ENCODE peak calls at places on chromosomes 3 and 15, in seven cellular contexts. One of them, this sample, is unnamed.
A peak's percentile ranks its signal among the peaks of the same experiment; 100 is the strongest.

GRCh38 chr3:156307704-156308103 is 187.3 kb downstream of the KCNAB1 start:
- DNase-seq in thyroid gland: peak; percentile 73
- DNase-seq in epithelial cell of esophagus: peak; percentile 77
- DNase-seq in activated B cell treated with CpG ODN at 0.5 μM for 24 hours: no peak
- DNase-seq in RWPE1: peak; percentile 35
- DNase-seq in tibial artery: peak; percentile 82
- DNase-seq in fibroblast of mammary gland: peak; percentile 79
- DNase-seq in this sample: peak; percentile 78

GRCh38 chr15:28890711-28891495 is 5.1 kb downstream of the APBA2 start:
- DNase-seq in activated B cell treated with CpG ODN at 0.5 μM for 24 hours: no peak
- DNase-seq in thyroid gland: no peak
- DNase-seq in fibroblast of mammary gland: no peak
- DNase-seq in epithelial cell of esophagus: no peak
- DNase-seq in RWPE1: no peak
- DNase-seq in tibial artery: no peak
- DNase-seq in this sample: no peak

GRCh38 chr3:46996689-46997452 is 17.4 kb downstream of the NBEAL2 start:
- DNase-seq in fibroblast of mammary gland: no peak
- DNase-seq in thyroid gland: no peak
- DNase-seq in activated B cell treated with CpG ODN at 0.5 μM for 24 hours: no peak
- DNase-seq in tibial artery: no peak
- DNase-seq in RWPE1: no peak
- DNase-seq in epithelial cell of esophagus: peak; percentile 60
- DNase-seq in this sample: no peak

GRCh38 chr3:149367021-149367840 is 10.2 kb downstream of the TM4SF1 start:
- DNase-seq in RWPE1: peak; percentile 74
- DNase-seq in epithelial cell of esophagus: peak; percentile 98
- DNase-seq in fibroblast of mammary gland: peak; percentile 78
- DNase-seq in thyroid gland: no peak
- DNase-seq in tibial artery: no peak
- DNase-seq in activated B cell treated with CpG ODN at 0.5 μM for 24 hours: no peak
- DNase-seq in this sample: peak; percentile 92

GRCh38 chr15:67967871-67968423 is 86.2 kb upstream of the PIAS1 start:
- DNase-seq in RWPE1: peak; percentile 26
- DNase-seq in fibroblast of mammary gland: peak; percentile 50
- DNase-seq in activated B cell treated with CpG ODN at 0.5 μM for 24 hours: no peak
- DNase-seq in epithelial cell of esophagus: peak; percentile 46
- DNase-seq in tibial artery: peak; percentile 89
- DNase-seq in thyroid gland: peak; percentile 88
- DNase-seq in this sample: peak; percentile 71

GRCh38 chr3:4906107-4906621 is 73.1 kb upstream of the BHLHE40 start:
- DNase-seq in activated B cell treated with CpG ODN at 0.5 μM for 24 hours: no peak
- DNase-seq in fibroblast of mammary gland: peak; percentile 46
- DNase-seq in epithelial cell of esophagus: peak; percentile 99
- DNase-seq in RWPE1: peak; percentile 65
- DNase-seq in tibial artery: no peak
- DNase-seq in thyroid gland: no peak
- DNase-seq in this sample: peak; percentile 41

GRCh38 chr15:39666671-39667070 is 85.8 kb downstream of the THBS1 start:
- DNase-seq in epithelial cell of esophagus: no peak
- DNase-seq in fibroblast of mammary gland: no peak
- DNase-seq in RWPE1: no peak
- DNase-seq in activated B cell treated with CpG ODN at 0.5 μM for 24 hours: no peak
- DNase-seq in thyroid gland: no peak
- DNase-seq in tibial artery: no peak
- DNase-seq in this sample: no peak

GRCh38 chr3:121817753-121818152 is 17.1 kb downstream of the IQCB1 start:
- DNase-seq in tibial artery: no peak
- DNase-seq in fibroblast of mammary gland: no peak
- DNase-seq in epithelial cell of esophagus: no peak
- DNase-seq in activated B cell treated with CpG ODN at 0.5 μM for 24 hours: no peak
- DNase-seq in RWPE1: no peak
- DNase-seq in thyroid gland: no peak
- DNase-seq in this sample: no peak

GRCh38 chr3:177827517-177828249 is 630.4 kb upstream of the TBL1XR1 start:
- DNase-seq in RWPE1: peak; percentile 55
- DNase-seq in thyroid gland: no peak
- DNase-seq in epithelial cell of esophagus: peak; percentile 92
- DNase-seq in tibial artery: no peak
- DNase-seq in fibroblast of mammary gland: peak; percentile 90
- DNase-seq in activated B cell treated with CpG ODN at 0.5 μM for 24 hours: no peak
- DNase-seq in this sample: peak; percentile 68

GRCh38 chr15:80367094-80367493 is 37.1 kb upstream of the ARNT2 start:
- DNase-seq in thyroid gland: no peak
- DNase-seq in epithelial cell of esophagus: no peak
- DNase-seq in fibroblast of mammary gland: peak; percentile 35
- DNase-seq in tibial artery: no peak
- DNase-seq in activated B cell treated with CpG ODN at 0.5 μM for 24 hours: no peak
- DNase-seq in RWPE1: no peak
- DNase-seq in this sample: peak; percentile 11

GRCh38 chr15:80202016-80202315 is 49.2 kb downstream of the FAH start:
- DNase-seq in thyroid gland: no peak
- DNase-seq in fibroblast of mammary gland: no peak
- DNase-seq in tibial artery: no peak
- DNase-seq in RWPE1: no peak
- DNase-seq in epithelial cell of esophagus: no peak
- DNase-seq in activated B cell treated with CpG ODN at 0.5 μM for 24 hours: no peak
- DNase-seq in this sample: no peak

GRCh38 chr3:33096103-33096868 is 660 bp downstream of the GLB1 start:
- DNase-seq in activated B cell treated with CpG ODN at 0.5 μM for 24 hours: peak; percentile 58
- DNase-seq in epithelial cell of esophagus: peak; percentile 47
- DNase-seq in tibial artery: peak; percentile 73
- DNase-seq in RWPE1: peak; percentile 14
- DNase-seq in fibroblast of mammary gland: peak; percentile 33
- DNase-seq in thyroid gland: peak; percentile 44
- DNase-seq in this sample: peak; percentile 35

GRCh38 chr3:71006810-71007785 is 576.4 kb downstream of the FOXP1 start:
- DNase-seq in fibroblast of mammary gland: peak; percentile 52
- DNase-seq in thyroid gland: peak; percentile 59
- DNase-seq in activated B cell treated with CpG ODN at 0.5 μM for 24 hours: no peak
- DNase-seq in RWPE1: peak; percentile 19
- DNase-seq in epithelial cell of esophagus: peak; percentile 70
- DNase-seq in tibial artery: no peak
- DNase-seq in this sample: peak; percentile 29

GRCh38 chr3:152737021-152737908 is 97.7 kb upstream of the P2RY1 start:
- DNase-seq in activated B cell treated with CpG ODN at 0.5 μM for 24 hours: no peak
- DNase-seq in fibroblast of mammary gland: peak; percentile 92
- DNase-seq in RWPE1: peak; percentile 20
- DNase-seq in epithelial cell of esophagus: peak; percentile 90
- DNase-seq in tibial artery: no peak
- DNase-seq in thyroid gland: peak; percentile 2
- DNase-seq in this sample: peak; percentile 81

GRCh38 chr3:179806177-179806576 is 153.3 kb downstream of the USP13 start:
- DNase-seq in fibroblast of mammary gland: peak; percentile 40
- DNase-seq in thyroid gland: no peak
- DNase-seq in activated B cell treated with CpG ODN at 0.5 μM for 24 hours: no peak
- DNase-seq in epithelial cell of esophagus: peak; percentile 43
- DNase-seq in RWPE1: no peak
- DNase-seq in tibial artery: no peak
- DNase-seq in this sample: no peak

GRCh38 chr3:179812096-179812382 is 159.2 kb downstream of the USP13 start:
- DNase-seq in epithelial cell of esophagus: no peak
- DNase-seq in tibial artery: no peak
- DNase-seq in activated B cell treated with CpG ODN at 0.5 μM for 24 hours: no peak
- DNase-seq in RWPE1: no peak
- DNase-seq in thyroid gland: no peak
- DNase-seq in fibroblast of mammary gland: no peak
- DNase-seq in this sample: no peak

GRCh38 chr3:179807588-179807987 is 154.7 kb downstream of the USP13 start:
- DNase-seq in fibroblast of mammary gland: no peak
- DNase-seq in activated B cell treated with CpG ODN at 0.5 μM for 24 hours: no peak
- DNase-seq in tibial artery: no peak
- DNase-seq in thyroid gland: no peak
- DNase-seq in epithelial cell of esophagus: no peak
- DNase-seq in RWPE1: no peak
- DNase-seq in this sample: no peak

GRCh38 chr3:179809639-179810038 is 156.8 kb downstream of the USP13 start:
- DNase-seq in tibial artery: no peak
- DNase-seq in epithelial cell of esophagus: no peak
- DNase-seq in RWPE1: no peak
- DNase-seq in fibroblast of mammary gland: no peak
- DNase-seq in activated B cell treated with CpG ODN at 0.5 μM for 24 hours: no peak
- DNase-seq in thyroid gland: no peak
- DNase-seq in this sample: no peak

DNA sequence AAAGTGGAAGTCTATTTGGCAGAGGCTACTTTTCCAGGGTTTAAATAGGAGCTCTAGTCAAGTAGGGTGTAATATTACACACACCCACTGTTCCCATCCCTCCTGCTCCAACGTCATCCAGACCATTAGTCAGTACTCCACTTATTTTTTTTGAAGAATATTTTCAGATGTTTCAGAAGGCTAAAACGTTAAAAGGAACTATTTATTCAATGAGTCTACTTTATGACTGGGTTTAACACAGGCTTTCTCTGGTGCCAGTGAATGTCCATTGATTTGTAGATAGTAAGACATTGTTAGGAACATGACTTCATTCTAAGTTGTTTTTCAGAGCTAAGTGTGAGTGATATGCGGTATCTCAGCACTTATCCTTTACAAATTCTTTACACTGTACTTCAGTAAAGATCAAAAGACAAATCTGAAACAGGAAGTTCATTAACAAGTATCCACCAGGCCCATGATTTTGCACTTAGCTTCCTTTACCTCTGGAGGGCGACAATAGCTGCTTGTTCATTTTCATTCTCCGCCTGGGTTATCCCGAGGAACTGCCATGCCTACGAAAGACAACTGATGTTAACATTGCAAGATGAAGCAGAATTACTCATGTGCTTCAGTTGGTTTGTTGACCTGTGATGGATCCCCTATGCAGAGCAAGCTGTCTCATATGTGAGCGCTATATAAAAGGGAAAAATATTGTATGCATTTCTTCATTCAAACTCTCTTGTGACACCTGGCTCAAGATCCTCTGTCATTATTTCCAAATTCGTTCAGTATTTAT is 158.7 kb downstream of the USP13 start:
- DNase-seq in activated B cell treated with CpG ODN at 0.5 μM for 24 hours: no peak
- DNase-seq in fibroblast of mammary gland: peak; percentile 94
- DNase-seq in RWPE1: peak; percentile 48
- DNase-seq in thyroid gland: no peak
- DNase-seq in tibial artery: no peak
- DNase-seq in epithelial cell of esophagus: peak; percentile 82
- DNase-seq in this sample: peak; percentile 77
- TF ChIP-seq CTCF in activated B cell treated with CpG ODN at 0.5 μM for 24 hours: no peak
- TF ChIP-seq CTCF in fibroblast of mammary gland: peak; percentile 72
- TF ChIP-seq CTCF in RWPE1: peak; percentile 54
- TF ChIP-seq CTCF in thyroid gland: peak; percentile 17
- TF ChIP-seq CTCF in tibial artery: no peak
- TF ChIP-seq CTCF in epithelial cell of esophagus: peak; percentile 84
- TF ChIP-seq CTCF in this sample: peak; percentile 85

DNA sequence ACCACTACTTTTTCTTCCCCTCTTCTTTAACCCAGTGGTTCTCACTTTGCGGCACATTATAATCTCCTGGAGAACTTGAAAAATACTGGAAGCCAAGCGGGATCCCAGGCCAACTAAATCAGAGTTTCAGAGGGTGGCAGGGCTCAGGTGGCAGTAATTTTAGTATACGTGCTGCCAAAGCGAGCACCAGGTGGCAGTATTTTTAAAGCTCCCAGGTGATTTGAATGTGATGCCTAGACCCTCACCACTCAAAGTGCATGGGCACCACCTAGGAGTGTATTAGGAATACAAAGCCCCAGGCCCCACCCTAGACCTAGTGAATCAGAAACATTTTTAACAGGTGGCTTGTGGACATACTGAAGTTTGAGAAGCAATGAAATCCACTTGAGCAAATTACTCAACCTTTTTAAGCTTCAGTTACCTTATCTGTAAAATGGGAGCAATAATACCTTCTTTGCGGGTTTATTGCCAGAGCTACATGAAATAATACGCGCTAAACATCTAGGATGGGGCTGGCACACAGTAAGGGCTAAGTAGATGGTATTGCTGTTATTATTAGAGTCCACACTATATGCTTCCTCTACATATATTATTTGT is 8.3 kb downstream of the B3GALNT1 start:
- DNase-seq in thyroid gland: no peak
- DNase-seq in RWPE1: peak; percentile 7
- DNase-seq in activated B cell treated with CpG ODN at 0.5 μM for 24 hours: no peak
- DNase-seq in tibial artery: no peak
- DNase-seq in epithelial cell of esophagus: peak; percentile 44
- DNase-seq in fibroblast of mammary gland: no peak
- DNase-seq in this sample: peak; percentile 68
- TF ChIP-seq CTCF in thyroid gland: no peak
- TF ChIP-seq CTCF in RWPE1: peak; percentile 18
- TF ChIP-seq CTCF in activated B cell treated with CpG ODN at 0.5 μM for 24 hours: no peak
- TF ChIP-seq CTCF in tibial artery: no peak
- TF ChIP-seq CTCF in epithelial cell of esophagus: peak; percentile 54
- TF ChIP-seq CTCF in fibroblast of mammary gland: peak; percentile 33
- TF ChIP-seq CTCF in this sample: peak; percentile 91

DNA sequence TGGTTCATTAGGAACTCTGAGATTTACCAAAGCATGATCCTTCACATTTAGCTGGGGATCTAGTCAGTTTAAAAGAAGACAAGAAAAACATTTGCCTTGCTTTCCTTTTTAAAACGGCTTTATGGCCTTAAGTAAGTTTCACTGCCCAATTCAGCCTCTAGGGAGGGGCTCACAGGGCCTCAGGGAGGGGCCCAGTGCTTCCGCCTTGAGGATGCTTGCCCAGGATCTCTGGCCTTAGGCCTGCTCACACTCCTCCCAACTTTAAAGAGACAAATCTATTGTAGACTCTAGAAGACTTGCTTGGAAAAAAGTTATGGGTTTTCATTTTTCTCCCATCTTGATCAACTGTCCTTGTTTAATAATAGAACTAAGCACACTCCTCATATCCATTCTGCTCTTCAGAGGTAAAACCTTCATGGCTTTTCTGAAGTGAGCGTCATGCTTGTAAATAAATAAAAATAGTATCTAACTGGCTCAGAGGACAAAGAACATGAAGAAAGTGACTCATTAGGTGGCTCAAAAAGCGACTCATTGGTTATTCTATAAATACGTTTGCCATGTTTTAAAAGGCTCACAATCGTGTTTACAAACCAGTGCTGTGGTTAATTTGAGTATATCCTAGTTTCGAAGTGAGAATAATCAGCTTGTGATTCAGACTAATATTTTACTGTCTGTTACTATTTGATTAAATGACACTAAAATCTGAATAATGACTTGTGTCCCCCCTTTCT is 13.7 kb downstream of the PDHB start:
- DNase-seq in RWPE1: no peak
- DNase-seq in activated B cell treated with CpG ODN at 0.5 μM for 24 hours: no peak
- DNase-seq in thyroid gland: no peak
- DNase-seq in epithelial cell of esophagus: peak; percentile 21
- DNase-seq in tibial artery: peak; percentile 80
- DNase-seq in fibroblast of mammary gland: peak; percentile 63
- DNase-seq in this sample: no peak
- TF ChIP-seq CTCF in RWPE1: no peak
- TF ChIP-seq CTCF in activated B cell treated with CpG ODN at 0.5 μM for 24 hours: no peak
- TF ChIP-seq CTCF in thyroid gland: no peak
- TF ChIP-seq CTCF in epithelial cell of esophagus: no peak
- TF ChIP-seq CTCF in tibial artery: peak; percentile 9
- TF ChIP-seq CTCF in fibroblast of mammary gland: no peak
- TF ChIP-seq CTCF in this sample: no peak

DNA sequence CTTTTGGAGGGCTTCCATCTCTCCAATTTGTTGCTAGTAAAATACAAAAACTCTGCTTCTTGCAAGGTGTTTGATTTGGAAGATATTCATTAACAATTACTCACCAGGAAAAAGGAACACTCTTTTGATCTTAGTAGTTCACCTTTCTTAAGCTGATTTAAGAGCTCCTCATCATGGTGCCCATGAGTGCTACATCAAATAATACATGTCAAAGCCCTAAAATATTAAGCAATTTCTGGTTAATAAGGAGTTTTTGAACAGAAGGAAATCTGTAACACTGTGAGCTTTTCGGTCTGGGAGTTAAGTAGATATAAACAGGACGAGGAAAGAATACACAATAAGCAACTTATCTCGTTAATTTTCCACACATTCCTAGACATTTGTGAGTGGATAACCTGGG is 83.9 kb upstream of the DCBLD2 start:
- DNase-seq in activated B cell treated with CpG ODN at 0.5 μM for 24 hours: no peak
- DNase-seq in fibroblast of mammary gland: peak; percentile 56
- DNase-seq in thyroid gland: no peak
- DNase-seq in tibial artery: no peak
- DNase-seq in epithelial cell of esophagus: peak; percentile 70
- DNase-seq in RWPE1: no peak
- DNase-seq in this sample: no peak
- TF ChIP-seq CTCF in activated B cell treated with CpG ODN at 0.5 μM for 24 hours: no peak
- TF ChIP-seq CTCF in fibroblast of mammary gland: peak; percentile 13
- TF ChIP-seq CTCF in thyroid gland: no peak
- TF ChIP-seq CTCF in tibial artery: no peak
- TF ChIP-seq CTCF in epithelial cell of esophagus: peak; percentile 22
- TF ChIP-seq CTCF in RWPE1: no peak
- TF ChIP-seq CTCF in this sample: no peak